ENCODE peak calls at places on chromosome 22, in four cellular contexts. S is HepG2, R is H1, I is K562. C is an unnamed sample.

GRCh38 chr22:47371263-47372090 is 609.0 kb downstream of the TBC1D22A start:
- DNase-seq in S (no peak), R (no peak), I (no peak), C (no peak)

GRCh38 chr22:27504360-27504759 is 297.2 kb downstream of the MN1 start:
- DNase-seq in S (no peak), R (no peak), I (no peak), C (no peak)

GRCh38 chr22:35589736-35590079 is 27.4 kb downstream of the MB start:
- DNase-seq in S (no peak), R (no peak), I (no peak), C (no peak)

GRCh38 chr22:17891427-17892167 is 117.3 kb upstream of the BID start:
- DNase-seq in S (peak), R (no peak), I (peak), C (no peak)

GRCh38 chr22:27637604-27638003 is 164.0 kb downstream of the MN1 start:
- DNase-seq in S (no peak), R (no peak), I (no peak), C (no peak)

GRCh38 chr22:42078469-42079318 is 806 bp upstream of the SMDT1 start:
- DNase-seq in S (no peak), R (no peak), I (no peak), C (no peak)

GRCh38 chr22:44412136-44412731 is 85.8 kb downstream of the RTL6 start:
- DNase-seq in S (no peak), R (no peak), I (no peak), C (no peak)

GRCh38 chr22:43925433-43926348 is 2.1 kb downstream of the PNPLA3 start:
- DNase-seq in S (peak), R (no peak), I (no peak), C (no peak)

GRCh38 chr22:36405671-36406070 is 17.9 kb upstream of the MYH9 start:
- DNase-seq in S (no peak), R (no peak), I (no peak), C (no peak)

GRCh38 chr22:48167238-48167637 is 1404.8 kb downstream of the TBC1D22A start:
- DNase-seq in S (no peak), R (no peak), I (peak), C (no peak)

GRCh38 chr22:50603511-50604255 is 3.1 kb downstream of the MAPK8IP2 start:
- DNase-seq in S (no peak), R (no peak), I (no peak), C (no peak)

GRCh38 chr22:47259990-47260389 is 497.5 kb downstream of the TBC1D22A start:
- DNase-seq in S (no peak), R (no peak), I (no peak), C (no peak)

GRCh38 chr22:50702821-50703725 is 30.4 kb downstream of the SHANK3 start:
- DNase-seq in S (no peak), R (no peak), I (peak), C (no peak)

GRCh38 chr22:45105281-45105700 is 58.4 kb upstream of the NUP50 start:
- DNase-seq in S (peak), R (no peak), I (no peak), C (no peak)

GRCh38 chr22:24836282-24836681 is 30.3 kb downstream of the SGSM1 start:
- DNase-seq in S (no peak), R (no peak), I (no peak), C (no peak)

GRCh38 chr22:19681863-19682245 is 32.4 kb upstream of the SEPTIN5 start:
- DNase-seq in S (no peak), R (no peak), I (no peak), C (no peak)

GRCh38 chr22:44295406-44295805 is 17.3 kb downstream of the SHISAL1 start:
- DNase-seq in S (no peak), R (no peak), I (no peak), C (no peak)

GRCh38 chr22:25048659-25049657 is 96.4 kb downstream of the KIAA1671 start:
- DNase-seq in S (peak), R (no peak), I (peak), C (no peak)

GRCh38 chr22:42560781-42561180 is 7.0 kb downstream of the SERHL2 start:
- DNase-seq in S (peak), R (no peak), I (peak), C (no peak)

DNA sequence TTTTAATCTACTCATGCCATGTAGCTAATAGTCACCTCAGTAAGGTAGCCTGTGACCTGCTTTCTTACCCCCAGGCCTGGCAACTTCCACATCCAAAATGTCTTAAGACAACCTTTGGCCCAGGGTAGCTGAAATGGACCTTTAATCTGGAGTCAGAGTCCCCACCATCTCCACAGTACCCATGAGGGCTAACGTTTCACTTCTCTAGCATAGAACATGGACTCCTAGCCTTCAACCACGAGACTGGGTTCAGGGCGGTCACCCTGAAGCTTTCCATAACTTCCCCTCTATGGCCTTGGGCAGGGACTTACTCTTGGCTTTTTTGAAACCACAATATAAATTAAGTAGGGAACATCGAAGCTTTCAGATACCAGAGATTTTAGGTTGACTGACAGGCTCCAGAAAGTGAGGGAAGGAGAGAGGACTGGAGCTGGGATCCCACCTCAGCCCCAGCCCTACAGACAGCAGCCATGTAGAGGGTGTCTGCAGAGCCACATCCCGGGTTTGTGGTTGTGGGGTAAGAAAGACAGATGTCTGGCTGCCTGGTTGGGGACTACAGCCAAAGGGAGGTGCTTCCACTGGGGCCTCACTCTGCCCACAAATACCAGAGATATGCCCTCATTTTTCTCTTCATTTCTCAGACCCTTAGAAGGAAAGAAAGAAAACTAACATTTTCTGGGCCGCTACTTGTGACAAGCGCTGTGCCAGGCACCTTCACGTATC is 2.6 kb downstream of the TBC1D10A start:
- DNase-seq in S (no peak), R (no peak), I (no peak), C (no peak)
- TF ChIP-seq BRCA1 in S (no peak), R (no peak), I (no peak), C (no peak)

GRCh38 chr22:29071261-29072045 is 1.4 kb upstream of the KREMEN1 start:
- DNase-seq in S (peak), R (peak), I (no peak), C (no peak)
- TF ChIP-seq BRCA1 in S (no peak), R (no peak), I (no peak), C (no peak)

GRCh38 chr22:40204331-40205116 is 26.8 kb downstream of the TNRC6B start:
- DNase-seq in S (peak), R (no peak), I (no peak), C (no peak)
- TF ChIP-seq BRCA1 in S (no peak), R (no peak), I (no peak), C (no peak)

GRCh38 chr22:32674925-32675825 is 126.3 kb upstream of the TIMP3 start:
- DNase-seq in S (no peak), R (no peak), I (no peak), C (no peak)
- TF ChIP-seq BRCA1 in S (no peak), R (no peak), I (no peak), C (no peak)

DNA sequence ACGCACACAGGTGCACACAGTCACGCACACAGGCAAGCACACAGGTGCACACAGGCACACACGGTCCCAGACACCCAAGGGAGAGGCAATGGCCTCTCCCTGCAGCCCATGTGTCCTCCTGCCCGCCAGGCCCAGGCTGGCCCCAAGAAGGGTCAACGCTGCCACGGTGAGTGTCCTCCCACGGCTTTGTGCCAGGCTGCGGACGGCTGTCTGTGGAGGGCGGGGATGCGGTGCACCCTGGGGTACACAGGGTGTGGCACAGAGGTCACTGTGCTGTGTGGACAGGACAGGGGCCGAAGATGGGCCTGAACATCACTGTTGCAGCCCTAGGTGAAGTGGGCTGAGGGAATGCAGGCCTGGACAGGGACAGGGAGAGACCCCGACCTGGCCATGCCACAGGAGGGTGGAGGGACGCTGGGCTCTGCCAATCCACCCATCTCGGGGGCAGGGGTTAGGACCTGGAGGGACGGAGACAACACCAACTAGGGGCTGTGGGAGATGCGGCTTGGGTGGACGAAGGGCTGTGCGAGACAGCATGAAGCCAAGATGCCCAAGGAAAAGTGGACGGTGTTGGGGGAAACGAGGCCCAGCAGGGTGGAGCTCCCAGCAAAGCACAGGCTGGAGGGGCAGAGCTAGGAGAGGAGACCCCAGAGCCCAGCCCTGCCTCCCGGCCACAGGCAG is 523.8 kb downstream of the BRD1 start:
- DNase-seq in S (no peak), R (no peak), I (no peak), C (no peak)
- TF ChIP-seq BRCA1 in S (no peak), R (no peak), I (no peak), C (no peak)